ENCODE peak calls at places on chromosomes 13 and 19, in seven cellular contexts. N is tibial nerve, H is body of pancreas, S is uterus, D is heart left ventricle, A is breast epithelium, B is thyroid gland. K is an unnamed sample.

GRCh38 chr19:4058696-4059492 is 7.8 kb downstream of the ZBTB7A start:
- DNase-seq in N (no peak), H (no peak), S (no peak), D (peak; percentile 50), A (no peak), B (no peak), K (no peak)

GRCh38 chr13:23579886-23580706 is 9.9 kb downstream of the TNFRSF19 start:
- DNase-seq in N (no peak), H (no peak), S (no peak), D (no peak), A (no peak), B (no peak), K (no peak)

GRCh38 chr13:37148501-37148900 is 43.0 kb upstream of the CSNK1A1L start:
- DNase-seq in N (no peak), H (no peak), S (no peak), D (no peak), A (no peak), B (no peak), K (no peak)

GRCh38 chr13:59603646-59604045 is 560.1 kb downstream of the DIAPH3 start:
- DNase-seq in N (no peak), H (no peak), S (no peak), D (no peak), A (no peak), B (no peak), K (no peak)

GRCh38 chr19:13623686-13624405 is 117.6 kb upstream of the CACNA1A start:
- DNase-seq in N (no peak), H (no peak), S (no peak), D (no peak), A (peak; percentile 36), B (no peak), K (no peak)

GRCh38 chr13:21012841-21013681 is 48.3 kb downstream of the LATS2 start:
- DNase-seq in N (no peak), H (peak; percentile 49), S (no peak), D (no peak), A (no peak), B (no peak), K (no peak)

GRCh38 chr13:48687249-48687648 is 33.5 kb downstream of the CYSLTR2 start:
- DNase-seq in N (no peak), H (no peak), S (no peak), D (no peak), A (no peak), B (no peak), K (no peak)

GRCh38 chr13:27168086-27168485 is 3.5 kb downstream of the USP12 start:
- DNase-seq in N (no peak), H (peak; percentile 38), S (peak; percentile 20), D (no peak), A (no peak), B (no peak), K (no peak)

GRCh38 chr19:33458807-33459206 is 62.8 kb downstream of the PEPD start:
- DNase-seq in N (no peak), H (no peak), S (no peak), D (no peak), A (peak; percentile 37), B (no peak), K (no peak)

GRCh38 chr19:3655402-3656072 is 28.9 kb upstream of the CACTIN start:
- DNase-seq in N (no peak), H (no peak), S (peak; percentile 75), D (peak; percentile 78), A (no peak), B (no peak), K (no peak)

GRCh38 chr19:13841339-13842293 is 35.3 kb upstream of the NANOS3 start:
- DNase-seq in N (no peak), H (peak; percentile 77), S (no peak), D (peak; percentile 64), A (peak; percentile 84), B (peak; percentile 52), K (peak; percentile 96)

GRCh38 chr19:31553112-31553843 is 204.0 kb upstream of the TSHZ3 start:
- DNase-seq in N (peak; percentile 33), H (no peak), S (no peak), D (no peak), A (no peak), B (no peak), K (no peak)

GRCh38 chr13:60453490-60453889 is 56.5 kb downstream of the TDRD3 start:
- DNase-seq in N (no peak), H (no peak), S (no peak), D (no peak), A (no peak), B (no peak), K (no peak)

GRCh38 chr13:36131215-36131930 is at the start of gene DCLK1:
- DNase-seq in N (peak; percentile 56), H (peak; percentile 23), S (peak; percentile 62), D (peak; percentile 73), A (no peak), B (peak; percentile 44), K (peak; percentile 92)

GRCh38 chr19:16076154-16076957 is at the start of gene TPM4:
- DNase-seq in N (peak; percentile 87), H (peak; percentile 86), S (peak; percentile 97), D (peak; percentile 92), A (peak; percentile 83), B (peak; percentile 72), K (peak; percentile 89)

GRCh38 chr19:16075430-16076153 is 703 bp upstream of the TPM4 start:
- DNase-seq in N (no peak), H (no peak), S (no peak), D (no peak), A (no peak), B (no peak), K (no peak)

GRCh38 chr19:16076958-16077611 is 790 bp downstream of the TPM4 start:
- DNase-seq in N (peak; percentile 64), H (peak; percentile 55), S (peak; percentile 61), D (peak; percentile 39), A (peak; percentile 75), B (peak; percentile 40), K (no peak)

GRCh38 chr19:16078311-16078758 is 2.0 kb downstream of the TPM4 start:
- DNase-seq in N (no peak), H (peak; percentile 16), S (peak; percentile 69), D (no peak), A (peak; percentile 50), B (no peak), K (no peak)

DNA sequence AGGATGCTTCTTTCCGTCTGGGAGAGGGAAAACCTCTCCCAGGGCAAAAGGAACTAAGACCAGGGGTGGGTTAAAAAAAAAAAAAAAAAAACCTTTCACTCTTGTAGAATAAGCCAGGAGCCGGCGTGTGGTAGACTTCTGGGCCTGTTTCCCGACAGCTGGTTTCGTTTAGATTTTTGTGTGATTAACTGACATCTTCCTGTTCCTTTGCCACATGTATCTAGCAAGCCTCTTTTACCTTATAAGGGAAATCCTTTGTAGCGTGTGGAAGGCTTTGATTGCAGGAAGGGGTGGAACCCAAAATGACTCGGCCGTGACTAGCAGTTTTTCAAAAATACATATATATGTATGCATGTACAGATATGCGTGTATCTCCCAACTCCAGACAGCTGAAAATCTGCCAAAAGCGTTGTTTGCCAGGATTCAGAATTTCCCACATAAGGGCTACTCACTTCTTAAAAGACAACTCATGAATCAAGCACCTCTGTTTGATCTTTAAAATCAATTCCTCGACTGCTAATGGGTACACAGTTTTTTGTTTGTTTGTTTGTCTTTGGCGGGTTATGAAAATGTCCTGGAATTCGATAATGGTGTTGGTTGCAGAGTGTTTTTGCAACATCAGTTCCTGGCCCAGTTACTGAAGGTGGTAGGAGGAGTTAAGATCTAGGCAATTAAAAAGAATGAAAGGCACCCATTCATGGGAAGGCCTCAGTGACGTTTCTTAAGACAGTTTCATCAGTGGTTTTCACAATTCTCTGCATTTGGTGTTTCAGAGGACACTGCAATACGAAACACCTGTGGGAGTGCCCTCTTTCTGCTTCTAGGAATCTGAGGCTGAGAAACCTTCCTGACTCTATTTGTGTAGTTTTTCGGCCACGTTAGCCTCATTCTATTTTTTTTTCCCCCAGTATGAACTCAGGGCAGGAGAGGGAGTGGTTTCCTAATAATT is 2.7 kb downstream of the TPM4 start:
- DNase-seq in N (peak; percentile 69), H (peak; percentile 58), S (peak; percentile 94), D (peak; percentile 79), A (peak; percentile 55), B (peak; percentile 32), K (peak; percentile 89)
- TF ChIP-seq POLR2A in N (no peak), H (peak; percentile 29), S (peak; percentile 40), D (peak; percentile 44), A (peak; percentile 2), B (no peak), K (no peak)

GRCh38 chr19:18900700-18901502 is 4.9 kb upstream of the CERS1 start:
- DNase-seq in N (no peak), H (no peak), S (no peak), D (no peak), A (no peak), B (no peak), K (no peak)

GRCh38 chr19:18897108-18898029 is 1.4 kb upstream of the CERS1 start:
- DNase-seq in N (no peak), H (no peak), S (no peak), D (no peak), A (no peak), B (no peak), K (no peak)

GRCh38 chr19:18899624-18900560 is 3.9 kb upstream of the CERS1 start:
- DNase-seq in N (no peak), H (no peak), S (no peak), D (no peak), A (no peak), B (no peak), K (no peak)

GRCh38 chr19:18898081-18898532 is 2.1 kb upstream of the CERS1 start:
- DNase-seq in N (no peak), H (no peak), S (no peak), D (no peak), A (no peak), B (no peak), K (no peak)

DNA sequence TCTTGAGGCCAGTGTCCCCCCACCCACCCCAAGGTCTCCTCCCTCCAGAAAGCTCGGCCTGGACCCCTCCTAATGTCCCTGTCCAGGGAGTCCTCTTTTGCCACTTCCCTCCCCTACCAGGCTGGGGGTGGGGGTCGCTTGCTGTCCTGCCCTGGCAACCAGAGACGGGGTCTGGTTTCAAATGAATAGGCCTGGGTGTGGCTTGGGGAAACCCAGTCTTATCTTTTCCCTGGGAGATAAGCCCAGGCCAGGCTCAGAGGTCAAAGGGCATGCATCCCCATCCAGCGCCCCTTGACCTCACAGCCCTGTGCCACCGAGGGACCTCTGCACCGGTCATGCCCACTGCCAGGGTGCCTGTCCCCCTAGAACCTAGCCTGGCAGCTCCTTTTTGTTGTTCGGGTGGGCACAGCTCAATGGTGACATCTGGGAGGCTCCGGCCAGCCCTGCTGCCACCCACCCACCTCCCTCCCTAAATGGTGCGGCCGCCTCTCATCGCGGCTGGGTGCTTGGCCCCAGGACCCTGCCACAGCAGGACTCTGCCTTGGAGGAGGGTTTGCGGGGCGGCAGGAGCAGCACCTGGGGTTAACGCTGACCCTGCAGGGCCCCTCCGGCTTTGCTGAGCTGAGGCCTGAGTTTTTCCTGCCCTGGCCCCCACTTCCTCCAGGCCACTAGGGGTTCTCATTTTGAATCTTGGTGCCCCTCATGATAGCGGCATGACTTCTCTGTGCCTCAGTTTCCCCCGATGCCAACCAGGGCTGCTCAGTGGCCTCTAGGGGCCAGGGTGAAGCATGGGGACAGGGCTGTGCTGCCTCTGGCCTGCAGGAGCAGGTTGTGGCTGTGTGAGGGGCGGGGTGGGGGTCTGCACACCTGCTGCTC is 2.8 kb upstream of the CERS1 start:
- DNase-seq in N (no peak), H (no peak), S (no peak), D (no peak), A (no peak), B (no peak), K (no peak)
- TF ChIP-seq CTCF in N (no peak), H (no peak), S (no peak), D (no peak), A (no peak), B (no peak), K (no peak)

GRCh38 chr19:35663981-35664380 is 2.3 kb upstream of the UPK1A start:
- DNase-seq in N (no peak), H (no peak), S (no peak), D (no peak), A (no peak), B (no peak), K (no peak)
- TF ChIP-seq POLR2A in N (no peak), H (no peak), S (no peak), D (no peak), A (no peak), B (no peak), K (no peak)

GRCh38 chr13:29730253-29730652 is 120.2 kb downstream of the UBL3 start:
- DNase-seq in N (no peak), H (no peak), S (no peak), D (no peak), A (no peak), B (no peak), K (no peak)
- TF ChIP-seq CTCF in N (no peak), H (no peak), S (no peak), D (no peak), A (no peak), B (no peak), K (no peak)

K was measured in lower leg skin.